ENCODE peak calls at places on chromosomes 16 and 17, in eight cellular contexts. Q, V, A, C, T, N, U and B are unnamed samples.

GRCh38 chr17:8629371-8630226 is 926 bp downstream of the MYH10 start:
- DNase-seq in Q (peak; percentile 5), V (peak; percentile 20), A (peak; percentile 17), C (peak; percentile 47), T (no peak), N (no peak), U (no peak), B (no peak)

GRCh38 chr16:20023190-20023589 is 50.5 kb downstream of the GPR139 start:
- DNase-seq in Q (no peak), V (no peak), A (no peak), C (peak; percentile 35), T (no peak), N (no peak), U (no peak), B (peak; percentile 33)

GRCh38 chr16:65769055-65769465 is 597.4 kb upstream of the CDH5 start:
- DNase-seq in Q (no peak), V (no peak), A (no peak), C (peak; percentile 34), T (no peak), N (no peak), U (no peak), B (peak; percentile 50)

GRCh38 chr16:87560428-87561199 is 41.7 kb upstream of the JPH3 start:
- DNase-seq in Q (no peak), V (no peak), A (no peak), C (peak; percentile 55), T (peak; percentile 13), N (no peak), U (no peak), B (peak; percentile 18)

GRCh38 chr17:44979426-44980273 is 11.5 kb upstream of the C1QL1 start:
- DNase-seq in Q (no peak), V (peak; percentile 41), A (peak; percentile 48), C (no peak), T (no peak), N (no peak), U (no peak), B (no peak)

GRCh38 chr17:73118876-73119485 is 26.5 kb upstream of the SLC39A11 start:
- DNase-seq in Q (no peak), V (peak; percentile 86), A (peak; percentile 26), C (no peak), T (no peak), N (no peak), U (peak; percentile 22), B (no peak)

GRCh38 chr16:66568355-66568754 is 2.1 kb downstream of the CMTM1 start:
- DNase-seq in Q (no peak), V (no peak), A (no peak), C (no peak), T (no peak), N (no peak), U (no peak), B (no peak)

GRCh38 chr16:1979271-1980025 is 1.8 kb downstream of the NOXO1 start:
- DNase-seq in Q (peak; percentile 57), V (peak; percentile 72), A (no peak), C (no peak), T (no peak), N (no peak), U (peak; percentile 65), B (no peak)

GRCh38 chr17:60065867-60066266 is 12.9 kb downstream of the HEATR6 start:
- DNase-seq in Q (no peak), V (no peak), A (no peak), C (no peak), T (no peak), N (no peak), U (no peak), B (no peak)

GRCh38 chr16:50449800-50450199 is 81.0 kb upstream of the BRD7 start:
- DNase-seq in Q (no peak), V (no peak), A (no peak), C (no peak), T (no peak), N (no peak), U (no peak), B (no peak)

GRCh38 chr16:6636457-6636856 is 696.2 kb upstream of the RBFOX1 start:
- DNase-seq in Q (no peak), V (no peak), A (no peak), C (no peak), T (no peak), N (no peak), U (no peak), B (no peak)

GRCh38 chr16:48613061-48613957 is 3.3 kb upstream of the N4BP1 start:
- DNase-seq in Q (no peak), V (no peak), A (no peak), C (peak; percentile 20), T (peak; percentile 79), N (peak; percentile 48), U (no peak), B (peak; percentile 80)

GRCh38 chr16:85261205-85261604 is 148.9 kb upstream of the CIBAR2 start:
- DNase-seq in Q (no peak), V (no peak), A (no peak), C (no peak), T (no peak), N (no peak), U (no peak), B (no peak)

GRCh38 chr17:75380750-75381149 is 24.7 kb downstream of the GRB2 start:
- DNase-seq in Q (no peak), V (no peak), A (no peak), C (no peak), T (no peak), N (no peak), U (no peak), B (no peak)

GRCh38 chr16:49748322-49748721 is 107.6 kb downstream of the ZNF423 start:
- DNase-seq in Q (no peak), V (no peak), A (no peak), C (no peak), T (no peak), N (no peak), U (peak; percentile 2), B (no peak)

GRCh38 chr17:65071861-65072260 is 15.3 kb upstream of the GNA13 start:
- DNase-seq in Q (no peak), V (no peak), A (no peak), C (no peak), T (no peak), N (no peak), U (no peak), B (no peak)

GRCh38 chr17:32794533-32795246 is 82.2 kb downstream of the MYO1D start:
- DNase-seq in Q (no peak), V (no peak), A (no peak), C (no peak), T (no peak), N (no peak), U (no peak), B (no peak)

GRCh38 chr16:81641403-81642106 is 137.5 kb upstream of the PLCG2 start:
- DNase-seq in Q (no peak), V (peak; percentile 96), A (no peak), C (no peak), T (no peak), N (no peak), U (peak; percentile 28), B (no peak)

GRCh38 chr16:48720266-48720665 is 110.3 kb upstream of the N4BP1 start:
- DNase-seq in Q (no peak), V (no peak), A (no peak), C (peak; percentile 66), T (no peak), N (no peak), U (no peak), B (peak; percentile 24)

GRCh38 chr17:17998934-17999333 is 26.3 kb downstream of the DRC3 start:
- DNase-seq in Q (no peak), V (no peak), A (no peak), C (no peak), T (no peak), N (no peak), U (no peak), B (no peak)

GRCh38 chr17:68733241-68734176 is 132.3 kb upstream of the FAM20A start:
- DNase-seq in Q (no peak), V (no peak), A (no peak), C (no peak), T (no peak), N (no peak), U (no peak), B (no peak)

GRCh38 chr17:6435968-6436367 is 1.0 kb upstream of the AIPL1 start:
- DNase-seq in Q (peak; percentile 49), V (peak; percentile 46), A (peak; percentile 54), C (peak; percentile 70), T (peak; percentile 59), N (peak; percentile 33), U (peak; percentile 65), B (peak; percentile 46)

GRCh38 chr16:85421338-85422123 is 191.6 kb upstream of the GSE1 start:
- DNase-seq in Q (no peak), V (peak; percentile 52), A (no peak), C (peak; percentile 2), T (no peak), N (no peak), U (no peak), B (no peak)

GRCh38 chr16:87736003-87736382 is 29.8 kb downstream of the KLHDC4 start:
- DNase-seq in Q (no peak), V (no peak), A (peak; percentile 68), C (no peak), T (no peak), N (no peak), U (no peak), B (no peak)